ENCODE peak calls at places on chromosomes 4 and X, in five cellular contexts. W, D, C, G and E are unnamed samples.

GRCh38 chr4:10032625-10033024 is 11.3 kb upstream of the SLC2A9 start:
- DNase-seq in C (no peak), G (no peak), D (no peak), W (peak; percentile 76), E (no peak)

GRCh38 chrX:63282077-63282476 is 69.1 kb downstream of the SPIN4 start:
- DNase-seq in W (no peak), D (no peak), G (no peak), C (no peak), E (no peak)

GRCh38 chr4:53576676-53577372 is 14.5 kb downstream of the LNX1 start:
- DNase-seq in D (no peak), C (no peak), G (no peak), W (no peak), E (no peak)

GRCh38 chr4:186669159-186669720 is 54.4 kb downstream of the FAT1 start:
- DNase-seq in W (peak; percentile 60), C (no peak), G (no peak), D (no peak), E (no peak)

GRCh38 chrX:150767475-150768131 is 74.4 kb downstream of the MTMR1 start:
- DNase-seq in C (peak; percentile 3), D (no peak), G (no peak), W (peak; percentile 73), E (no peak)

GRCh38 chrX:331145-331771 is 12.7 kb upstream of the GTPBP6 start:
- DNase-seq in D (no peak), C (no peak), W (peak; percentile 54), G (no peak), E (no peak)

GRCh38 chr4:112865443-112865842 is 184.0 kb upstream of the ANK2 start:
- DNase-seq in W (peak; percentile 15), D (no peak), C (no peak), G (no peak), E (no peak)

GRCh38 chr4:94290245-94290644 is 52.4 kb downstream of the HPGDS start:
- DNase-seq in D (no peak), C (no peak), W (no peak), G (no peak), E (no peak)

GRCh38 chr4:122356317-122356818 is 22.4 kb upstream of the ADAD1 start:
- DNase-seq in G (no peak), C (no peak), W (no peak), D (no peak), E (no peak)

GRCh38 chr4:108425988-108426387 is 194.4 kb upstream of the RPL34 start:
- DNase-seq in C (no peak), D (no peak), W (peak; percentile 48), G (no peak), E (no peak)

GRCh38 chrX:39396358-39396995 is 595.2 kb downstream of the MID1IP1 start:
- DNase-seq in D (no peak), C (no peak), W (no peak), G (no peak), E (no peak)

GRCh38 chrX:10990418-10990817 is 120.7 kb upstream of the HCCS start:
- DNase-seq in W (no peak), C (no peak), G (no peak), D (no peak), E (no peak)